ENCODE peak calls at places on chromosomes 3 and 15, in six cellular contexts. F, J, R, T, Z and H are unnamed samples.

GRCh38 chr15:64045774-64046346 is 425 bp downstream of the DAPK2 start:
- DNase-seq in F (peak), R (peak), Z (no peak), T (no peak), J (no peak), H (no peak)

GRCh38 chr3:170909129-170909903 is 879 bp upstream of the EIF5A2 start:
- DNase-seq in Z (no peak), F (no peak), J (no peak), T (no peak), R (no peak), H (peak)

GRCh38 chr3:155745795-155746550 is 1.1 kb upstream of the PLCH1 start:
- DNase-seq in J (no peak), Z (no peak), T (no peak), R (peak), F (peak), H (peak)

GRCh38 chr15:88124199-88124598 is 132.3 kb downstream of the NTRK3 start:
- DNase-seq in F (no peak), R (no peak), Z (no peak), T (no peak), J (no peak), H (no peak)

GRCh38 chr3:62237296-62237948 is 135.9 kb downstream of the FEZF2 start:
- DNase-seq in F (no peak), T (no peak), Z (no peak), J (no peak), R (no peak), H (no peak)

GRCh38 chr3:67005974-67006373 is 7.9 kb downstream of the KBTBD8 start:
- DNase-seq in Z (no peak), T (no peak), F (no peak), J (no peak), R (no peak), H (no peak)

GRCh38 chr3:158801696-158802398 is at the start of gene MFSD1:
- DNase-seq in T (peak), F (peak), Z (peak), J (peak), R (peak), H (peak)

GRCh38 chr15:56532766-56533455 is 68.0 kb upstream of the MNS1 start:
- DNase-seq in J (no peak), F (peak), T (no peak), R (no peak), Z (no peak), H (no peak)

GRCh38 chr3:122991236-122991985 is 36.2 kb downstream of the SEMA5B start:
- DNase-seq in Z (no peak), T (no peak), J (no peak), F (no peak), R (no peak), H (no peak)

GRCh38 chr3:188283347-188283746 is 129.4 kb downstream of the LPP start:
- DNase-seq in J (no peak), Z (no peak), F (no peak), R (no peak), T (peak), H (no peak)

GRCh38 chr15:90595760-90596155 is 66.0 kb downstream of the CRTC3 start:
- DNase-seq in T (no peak), F (no peak), Z (no peak), J (no peak), R (no peak), H (no peak)

GRCh38 chr15:75731248-75732100 is 18.8 kb upstream of the CSPG4 start:
- DNase-seq in J (peak), T (no peak), Z (no peak), R (no peak), F (peak), H (no peak)

GRCh38 chr3:51709675-51710074 is 2.8 kb downstream of the GRM2 start:
- DNase-seq in F (no peak), T (no peak), R (no peak), J (peak), Z (no peak), H (no peak)

GRCh38 chr3:113600418-113601185 is 68.2 kb downstream of the SIDT1 start:
- DNase-seq in T (no peak), F (no peak), R (no peak), Z (peak), J (no peak), H (no peak)

GRCh38 chr15:39455502-39455991 is 125.3 kb upstream of the THBS1 start:
- DNase-seq in F (no peak), T (no peak), R (no peak), J (no peak), Z (no peak), H (no peak)

GRCh38 chr15:69081310-69082004 is 67.0 kb downstream of the NOX5 start:
- DNase-seq in Z (no peak), J (peak), R (no peak), T (peak), F (no peak), H (no peak)

GRCh38 chr3:54905230-54905888 is 22.5 kb downstream of the LRTM1 start:
- DNase-seq in F (no peak), R (no peak), T (no peak), J (no peak), Z (no peak), H (no peak)